ENCODE peak calls at places on chromosome 13, in four cellular contexts. C is AG10803, W is uterus, P is cardiac muscle cell. G is an unnamed sample.

GRCh38 chr13:32209670-32210069 is 105.5 kb downstream of the ZAR1L start:
- DNase-seq in W (no peak), P (no peak), C (peak; percentile 26), G (no peak)

GRCh38 chr13:79593611-79594275 is 112.8 kb downstream of the NDFIP2 start:
- DNase-seq in P (peak; percentile 66), C (peak; percentile 59), W (no peak), G (no peak)

GRCh38 chr13:72194531-72194930 is 327.5 kb upstream of the DACH1 start:
- DNase-seq in W (no peak), P (no peak), C (no peak), G (no peak)

GRCh38 chr13:22927008-22927393 is 253.8 kb upstream of the SGCG start:
- DNase-seq in P (no peak), W (no peak), C (no peak), G (no peak)

GRCh38 chr13:91347996-91348905 is 764 bp downstream of the MIR17HG start:
- DNase-seq in W (peak; percentile 43), P (peak; percentile 34), C (peak; percentile 58), G (peak; percentile 49)

GRCh38 chr13:98878421-98879126 is 99.3 kb downstream of the DOCK9 start:
- DNase-seq in C (peak; percentile 6), P (no peak), W (peak; percentile 24), G (no peak)

GRCh38 chr13:23741879-23742510 is 147.2 kb downstream of the MIPEP start:
- DNase-seq in P (no peak), C (no peak), W (no peak), G (peak; percentile 64)

GRCh38 chr13:109332501-109333499 is 453.6 kb downstream of the IRS2 start:
- DNase-seq in C (no peak), W (no peak), P (no peak), G (no peak)

GRCh38 chr13:44576396-44577235 is 486 bp upstream of the TSC22D1 start:
- DNase-seq in C (no peak), W (peak; percentile 37), P (no peak), G (peak; percentile 41)

GRCh38 chr13:38213307-38213706 is 136.3 kb upstream of the UFM1 start:
- DNase-seq in P (no peak), W (no peak), C (no peak), G (no peak)

GRCh38 chr13:50826035-50826434 is 17.5 kb downstream of the DLEU7 start:
- DNase-seq in C (no peak), W (no peak), P (no peak), G (no peak)

GRCh38 chr13:71254384-71254783 is 612.6 kb downstream of the DACH1 start:
- DNase-seq in P (no peak), W (no peak), C (no peak), G (no peak)

GRCh38 chr13:75685239-75685697 is 49.1 kb downstream of the LMO7 start:
- DNase-seq in C (peak; percentile 89), P (peak; percentile 74), W (no peak), G (no peak)

GRCh38 chr13:36548129-36548528 is 115.8 kb downstream of the CCNA1 start:
- DNase-seq in W (no peak), P (no peak), C (no peak), G (no peak)

GRCh38 chr13:50153401-50153800 is 138.2 kb downstream of the KCNRG start:
- DNase-seq in P (no peak), W (no peak), C (no peak), G (no peak)

GRCh38 chr13:48853381-48854102 is 122.2 kb upstream of the FNDC3A start:
- DNase-seq in W (no peak), C (peak; percentile 18), P (peak; percentile 39), G (no peak)

GRCh38 chr13:47603365-47603764 is 397.7 kb downstream of the SUCLA2 start:
- DNase-seq in P (no peak), C (no peak), W (no peak), G (no peak)

GRCh38 chr13:73451120-73452029 is 392.6 kb downstream of the KLF5 start:
- DNase-seq in W (no peak), C (no peak), P (no peak), G (no peak)

GRCh38 chr13:52034616-52035226 is 10.2 kb downstream of the UTP14C start:
- DNase-seq in C (no peak), W (no peak), P (no peak), G (no peak)

GRCh38 chr13:101817898-101818297 is 365.4 kb downstream of the ITGBL1 start:
- DNase-seq in C (no peak), P (no peak), W (no peak), G (no peak)

GRCh38 chr13:23433171-23434153 is at the start of gene SACS:
- DNase-seq in W (no peak), P (peak; percentile 52), C (peak; percentile 55), G (peak; percentile 43)

GRCh38 chr13:24306632-24307031 is 2.7 kb upstream of the C1QTNF9 start:
- DNase-seq in P (peak; percentile 14), W (no peak), C (peak; percentile 48), G (no peak)

GRCh38 chr13:21402586-21403307 is 56.4 kb downstream of the ZDHHC20 start:
- DNase-seq in W (no peak), P (peak; percentile 20), C (peak; percentile 21), G (no peak)

DNA sequence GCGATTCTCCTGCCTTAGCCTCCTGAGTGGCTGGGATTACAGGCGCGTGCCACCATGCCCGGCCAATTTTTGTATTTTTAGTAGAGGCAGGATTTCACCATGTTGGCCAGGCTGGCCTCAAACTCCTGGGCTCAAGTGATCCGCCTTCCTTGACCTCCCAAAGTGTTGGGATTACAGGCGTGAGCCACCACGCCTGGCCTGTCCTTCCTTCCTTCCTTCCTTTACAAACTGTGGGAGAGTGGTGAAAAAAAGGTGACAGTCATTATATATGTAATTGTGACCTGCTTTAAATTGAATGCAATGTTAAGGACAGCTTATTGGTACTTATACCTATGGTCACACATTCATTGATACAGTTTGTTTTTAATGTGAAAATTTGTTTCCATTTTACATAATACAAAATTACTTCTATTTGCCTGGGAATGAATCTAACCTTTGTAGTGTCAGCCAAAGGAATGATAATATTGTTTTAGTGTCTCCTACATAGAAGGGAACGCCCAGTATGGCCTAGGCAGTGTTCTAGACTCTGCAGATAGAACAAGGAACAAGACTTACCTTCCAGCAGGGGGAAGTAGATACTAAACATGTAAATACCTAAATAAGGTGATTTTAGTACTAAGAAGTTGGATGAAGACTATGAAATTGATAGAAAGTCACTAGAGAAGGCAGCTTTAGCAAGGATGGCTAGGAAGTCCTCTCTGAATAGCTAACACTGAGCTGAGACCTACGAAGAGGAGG is 146.3 kb downstream of the GGACT start:
- DNase-seq in W (no peak), P (no peak), C (no peak), G (no peak)
- TF ChIP-seq CTCF in W (no peak), P (no peak), C (no peak), G (no peak)

GRCh38 chr13:33723772-33724435 is 94.0 kb upstream of the RFC3 start:
- DNase-seq in W (peak; percentile 70), P (peak; percentile 94), C (peak; percentile 84), G (peak; percentile 71)
- TF ChIP-seq CTCF in W (peak; percentile 87), P (peak; percentile 68), C (peak; percentile 84), G (peak; percentile 55)

GRCh38 chr13:113220877-113221276 is 11.5 kb downstream of the CUL4A start:
- DNase-seq in W (no peak), P (no peak), C (peak; percentile 44), G (no peak)
- TF ChIP-seq CTCF in W (no peak), P (peak; percentile 13), C (peak; percentile 49), G (no peak)

GRCh38 chr13:68810660-68811059 is 1297.0 kb upstream of the ATXN8OS start:
- DNase-seq in C (no peak), P (no peak), W (no peak), G (no peak)
- TF ChIP-seq CTCF in C (no peak), P (no peak), W (no peak), G (no peak)

G was measured in endothelial cell.